ENCODE peak calls at places on chromosomes 5 and 9, in six cellular contexts. L, M, H, W, F and T are unnamed samples.

GRCh38 chr5:177520271-177520670 is 3.5 kb upstream of the DDX41 start:
- DNase-seq in L (no peak), M (no peak), H (no peak), W (no peak), F (no peak), T (no peak)

GRCh38 chr5:133713746-133714145 is 101.4 kb upstream of the FSTL4 start:
- DNase-seq in L (no peak), M (no peak), H (no peak), W (no peak), F (no peak), T (no peak)

GRCh38 chr9:118991366-118992285 is 377.6 kb downstream of the BRINP1 start:
- DNase-seq in L (no peak), M (no peak), H (peak; percentile 28), W (no peak), F (no peak), T (no peak)

GRCh38 chr5:82384025-82384750 is 106.0 kb upstream of the RPS23 start:
- DNase-seq in L (no peak), M (no peak), H (no peak), W (no peak), F (no peak), T (no peak)

GRCh38 chr5:72290356-72291133 is 29.5 kb downstream of the MRPS27 start:
- DNase-seq in L (peak; percentile 25), M (no peak), H (no peak), W (peak; percentile 19), F (no peak), T (no peak)

GRCh38 chr9:124754289-124754688 is 16.8 kb downstream of the NR6A1 start:
- DNase-seq in L (peak; percentile 55), M (no peak), H (no peak), W (peak; percentile 36), F (no peak), T (peak; percentile 53)

GRCh38 chr9:137493163-137494103 is 34.3 kb upstream of the NSMF start:
- DNase-seq in L (no peak), M (no peak), H (no peak), W (no peak), F (no peak), T (no peak)

GRCh38 chr5:170554566-170555267 is 50.9 kb downstream of the KCNIP1 start:
- DNase-seq in L (peak; percentile 72), M (no peak), H (peak; percentile 18), W (peak; percentile 84), F (no peak), T (no peak)

GRCh38 chr5:6773342-6774035 is 60.3 kb downstream of the TENT4A start:
- DNase-seq in L (no peak), M (no peak), H (no peak), W (no peak), F (no peak), T (no peak)

GRCh38 chr9:121954477-121955175 is 138.5 kb downstream of the TTLL11 start:
- DNase-seq in L (peak; percentile 78), M (no peak), H (no peak), W (peak; percentile 76), F (no peak), T (no peak)

GRCh38 chr9:128203024-128203841 is at the start of gene DNM1:
- DNase-seq in L (peak; percentile 54), M (peak; percentile 78), H (peak; percentile 68), W (peak; percentile 56), F (peak; percentile 82), T (peak; percentile 43)

GRCh38 chr9:106883626-106884190 is 20.7 kb downstream of the ZNF462 start:
- DNase-seq in L (peak; percentile 52), M (no peak), H (no peak), W (peak; percentile 52), F (no peak), T (peak; percentile 49)

GRCh38 chr9:128128836-128129590 is 1.5 kb upstream of the PTGES2 start:
- DNase-seq in L (no peak), M (no peak), H (no peak), W (no peak), F (no peak), T (no peak)

GRCh38 chr9:738209-738915 is 103.1 kb upstream of the DMRT1 start:
- DNase-seq in L (peak; percentile 98), M (no peak), H (no peak), W (peak; percentile 97), F (no peak), T (peak; percentile 87)

GRCh38 chr9:78031271-78031825 is at the start of gene GNAQ:
- DNase-seq in L (peak; percentile 15), M (peak; percentile 30), H (no peak), W (no peak), F (no peak), T (no peak)

GRCh38 chr5:72383280-72384205 is 63.4 kb downstream of the PTCD2 start:
- DNase-seq in L (peak; percentile 38), M (no peak), H (no peak), W (no peak), F (no peak), T (peak; percentile 98)

GRCh38 chr5:32278403-32278802 is 34.3 kb downstream of the MTMR12 start:
- DNase-seq in L (peak; percentile 82), M (no peak), H (no peak), W (peak; percentile 73), F (no peak), T (no peak)

GRCh38 chr5:141747152-141747640 is 65.2 kb upstream of the ARAP3 start:
- DNase-seq in L (peak; percentile 38), M (peak; percentile 84), H (peak; percentile 93), W (peak; percentile 20), F (peak; percentile 80), T (no peak)

GRCh38 chr9:22005700-22006605 is 3.2 kb downstream of the CDKN2B start:
- DNase-seq in L (peak; percentile 31), M (no peak), H (peak; percentile 48), W (peak; percentile 73), F (peak; percentile 73), T (no peak)

GRCh38 chr5:142769251-142769792 is 855 bp upstream of the ARHGAP26 start:
- DNase-seq in L (no peak), M (no peak), H (no peak), W (no peak), F (no peak), T (no peak)

GRCh38 chr5:111583761-111584203 is 71.4 kb upstream of the STARD4 start:
- DNase-seq in L (peak; percentile 5), M (no peak), H (no peak), W (peak; percentile 65), F (no peak), T (peak; percentile 51)

GRCh38 chr9:128899566-128900322 is 17.8 kb downstream of the LRRC8A start:
- DNase-seq in L (no peak), M (no peak), H (no peak), W (peak; percentile 22), F (no peak), T (no peak)

GRCh38 chr5:142978726-142979125 is 208.5 kb downstream of the ARHGAP26 start:
- DNase-seq in L (peak; percentile 31), M (no peak), H (no peak), W (no peak), F (no peak), T (no peak)

GRCh38 chr9:69411246-69411645 is 86.2 kb downstream of the ENTREP1 start:
- DNase-seq in L (no peak), M (no peak), H (no peak), W (no peak), F (no peak), T (no peak)
- H3K14ac ChIP-seq in L (no peak overlapping the region), M (no peak overlapping the region), H (no peak overlapping the region), W (no peak overlapping the region), F (no peak overlapping the region), T (no peak overlapping the region)

GRCh38 chr5:36751881-36752280 is 124.7 kb upstream of the NIPBL start:
- DNase-seq in L (no peak), M (no peak), H (peak; percentile 43), W (no peak), F (no peak), T (no peak)

GRCh38 chr5:36759117-36759516 is 117.5 kb upstream of the NIPBL start:
- DNase-seq in L (no peak), M (no peak), H (no peak), W (no peak), F (no peak), T (no peak)

GRCh38 chr5:36755340-36755739 is 121.2 kb upstream of the NIPBL start:
- DNase-seq in L (no peak), M (no peak), H (no peak), W (no peak), F (no peak), T (no peak)

GRCh38 chr5:36756089-36756488 is 120.5 kb upstream of the NIPBL start:
- DNase-seq in L (no peak), M (no peak), H (no peak), W (no peak), F (no peak), T (no peak)

GRCh38 chr5:36756848-36757247 is 119.7 kb upstream of the NIPBL start:
- DNase-seq in L (no peak), M (no peak), H (no peak), W (no peak), F (no peak), T (no peak)
- H3K14ac ChIP-seq in L (no peak overlapping the region), M (no peak overlapping the region), H (no peak overlapping the region), W (no peak overlapping the region), F (no peak overlapping the region), T (no peak overlapping the region)

GRCh38 chr9:130381660-130382059 is 63.1 kb upstream of the ASS1 start:
- DNase-seq in L (no peak), M (no peak), H (no peak), W (no peak), F (no peak), T (no peak)

GRCh38 chr9:130383979-130384676 is 60.6 kb upstream of the ASS1 start:
- DNase-seq in L (no peak), M (no peak), H (no peak), W (no peak), F (no peak), T (no peak)

GRCh38 chr9:130382086-130382485 is 62.7 kb upstream of the ASS1 start:
- DNase-seq in L (no peak), M (no peak), H (peak; percentile 56), W (no peak), F (peak; percentile 60), T (no peak)

GRCh38 chr9:130382636-130383349 is 62.0 kb upstream of the ASS1 start:
- DNase-seq in L (no peak), M (no peak), H (no peak), W (no peak), F (no peak), T (no peak)

GRCh38 chr9:130383350-130383715 is 61.4 kb upstream of the ASS1 start:
- DNase-seq in L (no peak), M (no peak), H (no peak), W (no peak), F (no peak), T (no peak)
- H3K14ac ChIP-seq in L (no peak overlapping the region), M (peak overlapping the region; percentile 15), H (no peak overlapping the region), W (no peak overlapping the region), F (no peak overlapping the region), T (no peak overlapping the region)

GRCh38 chr5:138258704-138259285 is 15.6 kb downstream of the GFRA3 start:
- DNase-seq in L (no peak), M (no peak), H (no peak), W (no peak), F (no peak), T (no peak)

GRCh38 chr5:138257583-138257982 is 16.8 kb downstream of the GFRA3 start:
- DNase-seq in L (no peak), M (no peak), H (no peak), W (no peak), F (no peak), T (no peak)

DNA sequence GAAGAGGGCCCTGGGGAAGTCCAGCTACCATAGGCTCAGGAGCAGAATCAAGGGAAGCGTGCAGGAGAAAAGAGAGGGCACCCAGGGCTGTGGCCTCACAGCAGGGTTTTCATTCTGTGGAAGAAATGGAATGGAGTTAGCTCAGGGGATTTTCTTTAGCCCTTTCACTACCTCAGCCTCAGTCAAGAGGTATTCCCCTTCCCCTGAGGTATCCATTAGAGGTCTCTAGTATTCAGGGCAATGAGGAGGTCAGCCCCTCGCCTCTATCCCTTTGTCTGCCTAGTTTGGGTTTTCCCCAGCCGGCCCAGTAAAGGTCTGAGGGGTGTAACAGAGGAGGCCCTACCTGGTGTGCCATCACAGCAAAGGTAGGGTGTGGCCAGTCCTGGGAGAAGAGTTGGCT is 21.5 kb downstream of the GFRA3 start:
- DNase-seq in L (no peak), M (no peak), H (no peak), W (no peak), F (no peak), T (no peak)
- H3K14ac ChIP-seq in L (no peak overlapping the region), M (no peak overlapping the region), H (no peak overlapping the region), W (no peak overlapping the region), F (no peak overlapping the region), T (no peak overlapping the region)